ENCODE peak calls at places on chromosomes 11 and 22, in seven cellular contexts. W is psoas muscle, S is endodermal cell, F is colonic mucosa, A is breast epithelium, N is heart left ventricle, C is tibial artery. J is an unnamed sample.

GRCh38 chr22:34427841-34428240 is 507.6 kb upstream of the LARGE1 start:
- DNase-seq in C (no peak), N (no peak), W (no peak), A (no peak), F (no peak), S (no peak), J (no peak)

GRCh38 chr11:124763156-124763947 is 1.3 kb upstream of the ESAM start:
- DNase-seq in W (peak; percentile 84), N (peak; percentile 91), S (peak; percentile 96), F (peak; percentile 94), A (peak; percentile 86), C (peak; percentile 92), J (peak; percentile 84)

GRCh38 chr11:69280994-69281393 is 13.0 kb upstream of the MYEOV start:
- DNase-seq in C (no peak), F (no peak), N (no peak), A (no peak), S (peak; percentile 57), W (no peak), J (no peak)

GRCh38 chr11:3003396-3004231 is 11.5 kb upstream of the NAP1L4 start:
- DNase-seq in A (no peak), N (no peak), S (no peak), C (peak; percentile 45), F (no peak), W (no peak), J (no peak)

GRCh38 chr11:73040046-73040445 is 102.1 kb downstream of the FCHSD2 start:
- DNase-seq in A (no peak), C (no peak), N (no peak), W (no peak), S (no peak), F (no peak), J (no peak)

GRCh38 chr22:19823191-19823590 is 31.5 kb downstream of the GNB1L start:
- DNase-seq in W (no peak), N (no peak), S (peak; percentile 35), C (peak; percentile 31), A (no peak), F (peak; percentile 8), J (no peak)

GRCh38 chr22:27918351-27919221 is 470 bp downstream of the PITPNB start:
- DNase-seq in N (peak; percentile 56), F (peak; percentile 59), C (peak; percentile 77), W (peak; percentile 60), S (peak; percentile 83), A (peak; percentile 52), J (peak; percentile 46)

GRCh38 chr11:123235117-123235686 is 40.2 kb upstream of the CLMP start:
- DNase-seq in W (peak; percentile 58), C (no peak), A (peak; percentile 58), N (peak; percentile 35), S (peak; percentile 89), F (peak; percentile 45), J (peak; percentile 66)

GRCh38 chr11:30328676-30329075 is 5.8 kb downstream of the ARL14EP start:
- DNase-seq in C (no peak), N (no peak), S (no peak), F (no peak), A (no peak), W (no peak), J (no peak)

GRCh38 chr11:20599424-20600346 is at the start of gene SLC6A5:
- DNase-seq in S (peak; percentile 97), A (no peak), W (peak; percentile 35), F (no peak), N (peak; percentile 52), C (no peak), J (no peak)

GRCh38 chr11:6576471-6577373 is 26.7 kb downstream of the RRP8 start:
- DNase-seq in N (peak; percentile 36), W (no peak), C (no peak), F (no peak), A (no peak), S (no peak), J (peak; percentile 46)

DNA sequence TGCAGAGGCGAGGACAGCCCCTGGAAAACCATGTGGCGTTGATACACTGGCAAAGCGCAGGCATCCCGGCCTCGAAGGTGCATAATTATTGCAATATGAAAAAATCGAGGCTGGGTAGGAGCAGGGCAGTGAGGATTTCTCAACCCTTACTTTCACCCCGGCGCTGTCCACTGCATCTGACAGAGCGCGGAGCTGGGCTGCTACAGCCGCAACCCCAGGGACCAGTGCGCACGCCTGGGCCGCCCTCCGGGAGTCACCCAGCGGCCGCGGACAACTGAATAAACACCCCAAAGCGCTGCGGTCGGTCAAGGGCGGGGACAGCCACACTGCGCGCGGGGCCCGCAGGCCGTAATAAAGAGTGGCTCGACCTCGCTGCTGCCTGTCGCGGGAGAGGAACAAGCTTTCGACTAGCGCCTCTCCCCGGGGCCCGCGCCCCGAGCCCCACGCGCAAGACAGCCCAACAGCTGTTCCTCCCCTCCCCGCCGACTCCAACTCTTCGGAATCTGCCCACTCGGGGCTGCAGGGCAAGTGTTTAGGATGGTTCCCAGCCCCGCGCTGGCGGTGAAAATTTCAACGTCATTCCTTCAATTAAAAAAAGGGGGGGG is 3.6 kb upstream of the WT1 start:
- DNase-seq in S (peak; percentile 75), N (no peak), W (no peak), A (no peak), C (no peak), F (no peak), J (peak; percentile 50)
- H3K4me3 ChIP-seq in S (peak overlapping the region; percentile 68), N (no peak overlapping the region), W (no peak overlapping the region), A (no peak overlapping the region), C (no peak overlapping the region), F (no peak overlapping the region), J (peak overlapping the region; percentile 72)

DNA sequence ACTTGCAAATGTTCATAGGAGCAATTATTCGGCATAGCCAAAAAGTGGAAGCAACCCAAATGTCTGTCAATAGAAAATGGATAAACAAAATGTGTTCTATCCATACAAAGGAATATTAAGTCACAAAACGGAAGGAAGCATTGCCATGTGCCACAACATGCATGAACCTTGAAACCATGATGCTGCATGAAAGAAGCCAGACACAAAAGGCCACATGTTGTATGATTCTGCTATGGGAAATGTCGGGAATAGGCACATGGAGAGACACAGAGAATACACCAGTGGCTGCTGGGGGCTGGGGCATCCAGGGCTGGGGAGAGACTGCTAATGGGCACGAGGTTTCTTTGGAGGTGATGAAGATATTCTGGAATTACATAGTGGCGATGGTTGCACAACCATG is 6.1 kb upstream of the OSM start:
- DNase-seq in S (no peak), A (no peak), F (no peak), N (no peak), C (no peak), W (no peak), J (no peak)
- H3K4me1 ChIP-seq in S (no peaks in the 10 kb centered on the region), A (no peaks in the 10 kb centered on the region), F (no peaks in the 10 kb centered on the region), N (peaks cover under 1% of the 10 kb centered on the region), C (no peaks in the 10 kb centered on the region), W (peaks cover 3% of the 10 kb centered on the region), J (no peaks in the 10 kb centered on the region)

DNA sequence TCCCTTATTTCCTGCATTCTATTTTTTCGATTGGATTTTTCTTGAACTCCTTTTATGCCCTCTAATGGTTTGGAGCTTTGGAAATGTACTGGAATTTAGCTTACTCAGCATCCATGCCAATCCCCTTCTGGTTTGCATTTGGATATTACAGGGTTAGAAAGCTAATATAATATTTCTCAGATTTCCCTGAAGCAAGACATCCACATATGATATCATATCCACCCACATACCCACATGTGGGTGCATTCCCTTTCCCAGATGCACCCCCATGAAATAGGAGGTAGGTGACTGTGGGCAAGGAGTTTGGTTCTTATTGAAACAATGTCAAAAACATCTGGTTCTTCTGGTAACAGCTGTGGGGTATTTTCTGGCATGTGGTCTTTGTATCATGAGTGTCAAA is 32.8 kb upstream of the DDX10 start:
- DNase-seq in N (no peak), C (no peak), S (no peak), F (no peak), W (no peak), A (no peak), J (no peak)
- H3K27ac ChIP-seq in N (no peak overlapping the region), C (no peak overlapping the region), S (no peak overlapping the region), F (no peak overlapping the region), W (no peak overlapping the region), A (no peak overlapping the region), J (no peak overlapping the region)

DNA sequence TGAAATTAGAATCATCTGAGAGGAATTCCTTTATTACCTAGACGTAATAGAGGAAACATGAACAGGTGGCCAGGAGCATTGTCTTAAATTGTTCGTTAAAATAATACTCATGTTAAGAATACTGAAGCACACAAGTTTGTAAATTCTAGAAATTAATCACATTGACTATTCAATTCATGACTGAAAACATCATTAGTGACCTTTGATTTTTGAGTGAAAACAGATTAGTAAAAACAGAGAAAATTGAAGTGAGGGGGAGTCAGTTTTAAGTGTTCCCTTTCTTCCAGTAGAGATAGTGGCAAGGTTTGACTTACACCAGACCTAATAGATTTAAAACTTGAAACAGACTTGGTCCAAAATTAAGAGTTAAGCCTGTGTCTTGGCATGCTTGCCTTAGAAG is 1.4 kb downstream of the ZFP91 start:
- DNase-seq in N (no peak), F (no peak), W (no peak), A (no peak), C (no peak), S (no peak), J (no peak)
- H3K4me3 ChIP-seq in N (peak overlapping the region; percentile 88), F (peak overlapping the region; percentile 89), W (peak overlapping the region; percentile 92), A (peak overlapping the region; percentile 90), C (peak overlapping the region; percentile 98), S (peak overlapping the region; percentile 97), J (peak overlapping the region; percentile 99)

GRCh38 chr11:102806296-102806695 is 8.3 kb upstream of the MMP1 start:
- DNase-seq in A (no peak), S (no peak), W (no peak), C (no peak), F (no peak), N (no peak), J (no peak)
- H3K4me1 ChIP-seq in A (no peaks in the 10 kb centered on the region), S (no peaks in the 10 kb centered on the region), W (no peaks in the 10 kb centered on the region), C (no peaks in the 10 kb centered on the region), F (no peaks in the 10 kb centered on the region), N (no peaks in the 10 kb centered on the region), J (no peaks in the 10 kb centered on the region)

GRCh38 chr22:40200795-40201194 is 23.1 kb downstream of the TNRC6B start:
- DNase-seq in A (no peak), N (no peak), F (no peak), C (no peak), S (no peak), W (no peak), J (no peak)

GRCh38 chr22:40199852-40200251 is 22.1 kb downstream of the TNRC6B start:
- DNase-seq in F (no peak), W (no peak), N (no peak), A (no peak), S (no peak), C (no peak), J (no peak)

GRCh38 chr22:40203568-40203967 is 25.8 kb downstream of the TNRC6B start:
- DNase-seq in A (no peak), C (no peak), F (no peak), W (no peak), N (no peak), S (no peak), J (no peak)

GRCh38 chr22:40204331-40205116 is 26.8 kb downstream of the TNRC6B start:
- DNase-seq in N (no peak), C (no peak), W (peak; percentile 34), A (no peak), F (no peak), S (no peak), J (no peak)

GRCh38 chr22:40202225-40202944 is 24.7 kb downstream of the TNRC6B start:
- DNase-seq in W (no peak), C (no peak), F (no peak), S (no peak), N (no peak), A (no peak), J (no peak)
- H3K27ac ChIP-seq in W (peak overlapping the region; percentile 54), C (no peak overlapping the region), F (no peak overlapping the region), S (no peak overlapping the region), N (no peak overlapping the region), A (peak overlapping the region; percentile 51), J (peak overlapping the region; percentile 7)

GRCh38 chr11:19433791-19434190 is 193.0 kb upstream of the E2F8 start:
- DNase-seq in A (no peak), S (no peak), N (no peak), C (no peak), W (no peak), F (no peak), J (no peak)
- H3K4me3 ChIP-seq in A (no peak overlapping the region), S (no peak overlapping the region), N (no peak overlapping the region), C (no peak overlapping the region), W (no peak overlapping the region), F (no peak overlapping the region), J (no peak overlapping the region)

J was measured in uterus.